ENCODE peak calls at places on chromosomes 5 and 9, in five cellular contexts. B is IMR-90, L is GM12878, K is GM23248, A is neuronal stem cell. D is an unnamed sample.

GRCh38 chr9:26566141-26566540 is 326.5 kb downstream of the CAAP1 start:
- DNase-seq in L (no peak), A (no peak), B (no peak), K (no peak), D (no peak)

GRCh38 chr9:89278997-89279739 is 31.8 kb upstream of the CKS2 start:
- DNase-seq in L (no peak), B (peak; percentile 71), K (peak; percentile 78), A (peak; percentile 56), D (no peak)

GRCh38 chr9:113901196-113901818 is 25.2 kb downstream of the ZNF618 start:
- DNase-seq in A (no peak), B (no peak), L (no peak), K (no peak), D (no peak)

GRCh38 chr5:65924366-65925093 is 1.8 kb upstream of the ERBIN start:
- DNase-seq in L (no peak), K (no peak), A (no peak), B (no peak), D (no peak)

GRCh38 chr9:6894135-6894534 is 136.4 kb downstream of the KDM4C start:
- DNase-seq in A (no peak), B (no peak), K (no peak), L (peak; percentile 63), D (no peak)

GRCh38 chr5:169602535-169602934 is 19.0 kb downstream of the SPDL1 start:
- DNase-seq in A (no peak), K (peak; percentile 70), B (peak; percentile 81), L (no peak), D (no peak)

GRCh38 chr9:135326633-135327152 is 152.9 kb upstream of the PPP1R26 start:
- DNase-seq in K (no peak), B (no peak), A (no peak), L (no peak), D (no peak)

GRCh38 chr5:179217356-179217755 is 127.9 kb downstream of the ADAMTS2 start:
- DNase-seq in A (no peak), L (no peak), B (peak; percentile 42), K (peak; percentile 27), D (no peak)

GRCh38 chr9:95038666-95039065 is 278.8 kb downstream of the FANCC start:
- DNase-seq in B (no peak), L (no peak), K (no peak), A (no peak), D (no peak)

GRCh38 chr5:174030289-174030688 is 15.2 kb upstream of the NSG2 start:
- DNase-seq in K (no peak), A (no peak), L (no peak), B (no peak), D (no peak)

GRCh38 chr5:57683036-57683600 is 200.5 kb upstream of the ACTBL2 start:
- DNase-seq in K (no peak), L (no peak), B (peak; percentile 67), A (no peak), D (no peak)

GRCh38 chr9:132451276-132451675 is 41.3 kb downstream of the CFAP77 start:
- DNase-seq in K (no peak), L (no peak), B (no peak), A (no peak), D (no peak)

GRCh38 chr5:72018158-72018803 is 89.0 kb upstream of the MAP1B start:
- DNase-seq in B (peak; percentile 58), K (peak; percentile 26), A (no peak), L (peak; percentile 26), D (peak; percentile 48)

GRCh38 chr5:122937914-122938313 is 92.5 kb downstream of the SNX24 start:
- DNase-seq in L (no peak), B (no peak), K (no peak), A (no peak), D (peak; percentile 81)

GRCh38 chr5:124252094-124252750 is 494.2 kb downstream of the ZNF608 start:
- DNase-seq in K (no peak), L (no peak), A (no peak), B (no peak), D (no peak)

DNA sequence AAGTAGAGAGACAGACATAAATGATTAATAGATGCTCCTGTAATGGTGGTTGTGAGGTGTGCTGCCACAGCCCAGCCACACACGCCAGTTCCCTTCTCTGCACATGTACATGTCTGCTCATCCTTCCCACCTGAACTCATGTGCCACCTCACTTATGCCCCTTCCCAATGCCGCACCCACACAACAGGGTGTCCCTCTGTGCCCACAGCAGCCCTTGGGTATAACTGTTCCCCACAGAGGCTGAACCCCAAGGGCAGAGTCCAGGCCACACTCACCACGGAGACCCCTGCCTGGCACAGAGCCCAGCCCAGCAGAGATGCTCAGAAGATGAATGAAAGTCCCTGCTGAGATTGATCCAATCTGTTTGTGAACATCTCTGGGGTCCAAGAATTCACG is 29.7 kb downstream of the IRF1 start:
- DNase-seq in L (no peak), B (no peak), A (no peak), K (no peak), D (no peak)
- H3K4me1 ChIP-seq in L (peaks cover 78% of the 10 kb centered on the region), B (peaks cover 45% of the 10 kb centered on the region), A (peaks cover 12% of the 10 kb centered on the region), K (peaks cover 52% of the 10 kb centered on the region), D (peaks cover 17% of the 10 kb centered on the region)

GRCh38 chr5:177509361-177509951 is at the start of gene DOK3:
- DNase-seq in A (no peak), B (no peak), L (no peak), K (no peak), D (peak; percentile 66)

GRCh38 chr5:177507596-177508216 is 1.9 kb downstream of the DOK3 start:
- DNase-seq in L (no peak), B (no peak), K (no peak), A (no peak), D (no peak)

GRCh38 chr5:177507165-177507564 is 2.5 kb downstream of the DOK3 start:
- DNase-seq in L (no peak), K (peak; percentile 42), A (no peak), B (no peak), D (no peak)

GRCh38 chr5:177508837-177509236 is 789 bp downstream of the DOK3 start:
- DNase-seq in L (no peak), K (no peak), B (no peak), A (no peak), D (no peak)

DNA sequence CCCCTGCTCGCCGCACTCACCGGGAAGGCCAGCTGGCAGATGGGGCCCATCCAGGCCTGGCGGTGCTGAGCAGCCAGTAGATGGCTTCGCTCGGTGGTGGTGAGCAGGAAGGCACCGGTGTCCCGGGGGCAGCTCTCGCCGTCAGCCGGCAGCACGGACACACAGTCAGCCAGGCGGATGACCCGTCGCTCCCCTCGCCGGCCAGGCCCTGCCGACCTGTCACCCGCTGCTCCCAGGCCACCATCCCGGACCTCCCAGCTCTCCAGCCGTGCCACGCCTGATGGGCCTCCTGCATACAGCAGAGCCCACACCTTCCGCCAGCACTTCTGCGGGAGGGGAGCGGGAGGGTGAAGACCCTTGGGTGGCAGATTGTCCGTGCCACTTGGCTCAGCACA is 1.4 kb downstream of the DOK3 start:
- DNase-seq in L (no peak), K (no peak), B (no peak), A (no peak), D (no peak)
- H3K27me3 ChIP-seq in L (no peaks in the 10 kb centered on the region), K (no peaks in the 10 kb centered on the region), B (no peaks in the 10 kb centered on the region), A (no peaks in the 10 kb centered on the region), D (no peaks in the 10 kb centered on the region)

GRCh38 chr5:33381243-33381642 is 59.5 kb upstream of the TARS1 start:
- DNase-seq in A (no peak), K (no peak), B (no peak), L (no peak), D (no peak)
- H3K4me1 ChIP-seq in A (no peaks in the 10 kb centered on the region), K (no peaks in the 10 kb centered on the region), B (no peaks in the 10 kb centered on the region), L (no peaks in the 10 kb centered on the region), D (no peaks in the 10 kb centered on the region)

GRCh38 chr5:82387819-82388166 is 109.6 kb upstream of the RPS23 start:
- DNase-seq in B (no peak), A (no peak), K (no peak), L (no peak), D (no peak)

GRCh38 chr5:82386576-82386975 is 108.4 kb upstream of the RPS23 start:
- DNase-seq in L (no peak), A (no peak), B (no peak), K (no peak), D (no peak)

GRCh38 chr5:82389347-82389746 is 111.2 kb upstream of the RPS23 start:
- DNase-seq in A (no peak), K (no peak), L (no peak), B (no peak), D (no peak)

GRCh38 chr5:82387041-82387818 is 109.1 kb upstream of the RPS23 start:
- DNase-seq in A (no peak), B (peak; percentile 18), L (no peak), K (no peak), D (peak; percentile 71)

DNA sequence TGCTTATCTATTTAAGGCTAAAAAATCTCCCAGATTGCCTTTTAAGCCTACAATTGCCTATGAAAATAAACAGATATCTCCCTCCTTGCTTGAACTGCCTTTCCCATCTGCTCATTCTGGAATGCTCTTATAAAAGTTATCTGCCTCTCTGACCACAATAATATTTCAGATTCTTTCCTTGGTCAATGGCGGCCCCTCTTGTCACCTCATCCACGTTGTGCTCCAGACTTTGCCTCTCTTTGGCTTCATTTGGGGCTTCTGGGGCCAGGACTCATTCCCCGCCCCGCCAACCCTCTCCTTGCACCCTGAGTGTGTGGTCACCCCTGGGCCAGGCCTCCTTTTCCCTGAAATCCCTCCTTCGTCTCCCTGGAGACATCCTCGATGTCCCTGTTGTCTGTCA is 110.0 kb upstream of the RPS23 start:
- DNase-seq in L (no peak), A (no peak), K (peak; percentile 43), B (peak; percentile 80), D (no peak)
- H3K27me3 ChIP-seq in L (no peaks in the 10 kb centered on the region), A (no peaks in the 10 kb centered on the region), K (no peaks in the 10 kb centered on the region), B (no peaks in the 10 kb centered on the region), D (no peaks in the 10 kb centered on the region)

GRCh38 chr5:139651502-139651862 is 3.3 kb downstream of the CXXC5 start:
- DNase-seq in B (no peak), K (peak; percentile 63), A (no peak), L (no peak), D (no peak)

GRCh38 chr5:139652788-139653241 is 4.7 kb downstream of the CXXC5 start:
- DNase-seq in B (no peak), L (no peak), A (no peak), K (peak; percentile 60), D (no peak)

GRCh38 chr5:139653616-139654015 is 5.5 kb downstream of the CXXC5 start:
- DNase-seq in B (no peak), A (no peak), L (no peak), K (no peak), D (no peak)

GRCh38 chr5:139650689-139651501 is 2.7 kb downstream of the CXXC5 start:
- DNase-seq in A (no peak), B (no peak), K (peak; percentile 62), L (no peak), D (peak; percentile 87)

DNA sequence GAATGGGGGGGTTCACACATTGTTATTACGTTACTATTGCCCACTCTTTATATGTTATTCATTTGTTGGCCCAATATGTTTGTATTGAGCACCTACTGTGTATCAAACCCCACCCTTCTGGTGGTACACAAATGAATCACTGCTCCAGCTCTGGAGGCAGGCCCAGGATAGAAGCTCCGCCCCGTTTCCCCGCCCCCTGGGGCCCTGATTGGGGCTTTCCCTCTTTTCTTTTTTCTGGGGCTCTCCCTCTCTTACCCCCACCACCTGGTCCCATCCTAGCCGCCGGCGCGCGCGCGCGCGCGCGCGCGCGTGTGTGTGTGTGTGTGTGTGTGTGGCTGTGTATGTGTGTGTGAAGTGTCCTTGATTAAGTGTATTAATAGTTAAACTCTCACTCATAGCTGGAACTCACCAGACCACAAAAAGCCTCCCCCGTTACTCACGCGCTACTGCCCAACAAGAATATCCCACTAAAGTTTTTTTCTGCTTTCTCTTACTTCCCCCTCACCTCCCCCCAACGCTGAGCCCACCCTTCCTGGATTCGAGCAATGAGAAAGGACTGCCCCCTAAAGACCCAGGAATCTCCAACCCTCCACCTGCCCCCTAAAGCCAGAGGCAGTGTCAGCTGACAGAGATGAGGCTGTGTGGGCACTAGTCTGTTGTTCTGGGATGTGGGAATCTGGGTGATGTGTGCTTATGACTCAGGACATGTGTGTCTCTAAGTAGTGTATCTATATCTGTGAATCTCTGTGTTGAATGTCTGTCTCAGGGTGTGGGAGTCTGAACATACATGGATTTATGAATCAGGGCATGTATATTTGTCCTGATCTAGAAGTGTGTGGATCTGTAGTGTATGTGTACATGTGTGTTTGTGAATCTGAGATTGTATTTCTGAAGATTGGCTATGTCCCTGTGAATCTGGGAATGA is 4.0 kb downstream of the CXXC5 start:
- DNase-seq in B (peak; percentile 94), L (peak; percentile 85), K (peak; percentile 95), A (peak; percentile 78), D (peak; percentile 83)
- H3K4me1 ChIP-seq in B (peaks cover 46% of the 10 kb centered on the region), L (peaks cover 59% of the 10 kb centered on the region), K (peaks cover 62% of the 10 kb centered on the region), A (peaks cover 50% of the 10 kb centered on the region), D (peaks cover 12% of the 10 kb centered on the region)

D was measured in right lobe of liver.